ENCODE peak calls at places on chromosomes 12 and 14, in seven cellular contexts. One of them, this sample, is unnamed.

GRCh38 chr12:49346659-49347306 is at the start of gene DNAJC22:
- DNase-seq in AG09309: no peak
- DNase-seq in astrocyte of the cerebellum: no peak
- DNase-seq in transverse colon: peak; percentile 38
- DNase-seq in fibroblast of lung: no peak
- DNase-seq in AG04450: no peak
- DNase-seq in fibroblast of mammary gland: no peak
- DNase-seq in this sample: no peak

GRCh38 chr14:60242420-60242819 is 6.6 kb upstream of the PPM1A start:
- DNase-seq in transverse colon: no peak
- DNase-seq in fibroblast of mammary gland: no peak
- DNase-seq in AG04450: no peak
- DNase-seq in astrocyte of the cerebellum: no peak
- DNase-seq in fibroblast of lung: no peak
- DNase-seq in AG09309: no peak
- DNase-seq in this sample: no peak

GRCh38 chr12:80400591-80400991 is 43.4 kb upstream of the PTPRQ start:
- DNase-seq in fibroblast of mammary gland: no peak
- DNase-seq in transverse colon: no peak
- DNase-seq in astrocyte of the cerebellum: no peak
- DNase-seq in AG09309: no peak
- DNase-seq in fibroblast of lung: peak; percentile 34
- DNase-seq in AG04450: no peak
- DNase-seq in this sample: no peak

GRCh38 chr12:54565658-54566552 is 16.5 kb downstream of the PDE1B start:
- DNase-seq in transverse colon: no peak
- DNase-seq in fibroblast of lung: no peak
- DNase-seq in fibroblast of mammary gland: no peak
- DNase-seq in AG09309: no peak
- DNase-seq in AG04450: no peak
- DNase-seq in astrocyte of the cerebellum: no peak
- DNase-seq in this sample: no peak

GRCh38 chr12:80847575-80847974 is 90.2 kb downstream of the LIN7A start:
- DNase-seq in transverse colon: no peak
- DNase-seq in fibroblast of mammary gland: no peak
- DNase-seq in AG04450: no peak
- DNase-seq in AG09309: no peak
- DNase-seq in astrocyte of the cerebellum: no peak
- DNase-seq in fibroblast of lung: no peak
- DNase-seq in this sample: no peak

GRCh38 chr12:81465191-81465590 is 294.0 kb downstream of the PPFIA2 start:
- DNase-seq in AG09309: no peak
- DNase-seq in astrocyte of the cerebellum: no peak
- DNase-seq in fibroblast of lung: no peak
- DNase-seq in AG04450: no peak
- DNase-seq in transverse colon: no peak
- DNase-seq in fibroblast of mammary gland: no peak
- DNase-seq in this sample: no peak

GRCh38 chr12:22169281-22169824 is 123.3 kb downstream of the CMAS start:
- DNase-seq in astrocyte of the cerebellum: no peak
- DNase-seq in fibroblast of lung: no peak
- DNase-seq in AG04450: no peak
- DNase-seq in fibroblast of mammary gland: no peak
- DNase-seq in AG09309: no peak
- DNase-seq in transverse colon: no peak
- DNase-seq in this sample: no peak

GRCh38 chr14:100405752-100406455 is 82.8 kb downstream of the SLC25A47 start:
- DNase-seq in AG04450: no peak
- DNase-seq in fibroblast of mammary gland: no peak
- DNase-seq in AG09309: no peak
- DNase-seq in astrocyte of the cerebellum: no peak
- DNase-seq in fibroblast of lung: no peak
- DNase-seq in transverse colon: no peak
- DNase-seq in this sample: no peak

GRCh38 chr12:78703820-78704525 is 160.6 kb upstream of the SYT1 start:
- DNase-seq in AG04450: peak; percentile 48
- DNase-seq in transverse colon: no peak
- DNase-seq in AG09309: peak; percentile 80
- DNase-seq in astrocyte of the cerebellum: peak; percentile 72
- DNase-seq in fibroblast of lung: peak; percentile 69
- DNase-seq in fibroblast of mammary gland: peak; percentile 84
- DNase-seq in this sample: peak; percentile 91

GRCh38 chr12:1668833-1669543 is 21.9 kb upstream of the ADIPOR2 start:
- DNase-seq in transverse colon: no peak
- DNase-seq in astrocyte of the cerebellum: no peak
- DNase-seq in AG09309: no peak
- DNase-seq in fibroblast of mammary gland: no peak
- DNase-seq in fibroblast of lung: peak; percentile 76
- DNase-seq in AG04450: no peak
- DNase-seq in this sample: no peak

GRCh38 chr12:46983959-46984833 is 95.2 kb upstream of the PCED1B start:
- DNase-seq in fibroblast of lung: peak; percentile 75
- DNase-seq in fibroblast of mammary gland: peak; percentile 71
- DNase-seq in transverse colon: peak; percentile 23
- DNase-seq in AG04450: peak; percentile 29
- DNase-seq in astrocyte of the cerebellum: peak; percentile 31
- DNase-seq in AG09309: no peak
- DNase-seq in this sample: no peak

DNA sequence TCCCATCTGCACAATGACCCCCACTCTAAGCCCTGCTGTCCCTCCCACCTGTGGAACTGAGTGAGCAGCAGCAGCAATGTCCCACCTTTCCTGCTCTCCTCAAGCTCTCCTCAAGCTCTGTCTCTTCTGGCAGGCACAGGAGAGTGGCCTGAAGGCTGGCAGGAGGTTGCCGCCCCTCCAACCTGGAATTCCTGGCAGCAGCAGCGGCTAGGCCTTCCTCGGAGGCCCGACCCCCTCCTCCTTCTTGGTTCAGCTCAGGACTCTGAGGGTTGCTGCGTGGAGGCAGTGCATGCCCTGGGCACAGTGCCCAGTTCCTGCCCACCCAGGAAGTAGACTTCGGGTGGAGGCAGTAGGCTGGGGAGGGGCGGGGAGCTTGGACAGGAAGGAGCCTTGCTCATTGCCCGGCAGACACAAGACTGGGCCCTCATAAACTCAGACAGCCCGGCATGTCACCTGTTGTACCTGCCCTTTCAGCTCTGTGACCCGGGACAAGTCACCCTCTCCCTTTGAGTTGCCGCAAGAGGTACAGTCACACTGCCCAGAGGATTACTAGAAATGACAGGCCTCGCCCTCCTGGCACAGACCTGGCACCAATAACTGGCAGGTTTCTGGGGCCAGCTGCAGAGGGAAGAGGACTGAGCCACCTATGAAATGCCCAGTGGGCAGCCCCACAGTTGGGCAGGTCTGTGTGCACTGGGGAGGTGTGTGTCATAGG is 2.1 kb upstream of the SERPINA1 start:
- DNase-seq in fibroblast of lung: no peak
- DNase-seq in fibroblast of mammary gland: no peak
- DNase-seq in AG04450: no peak
- DNase-seq in AG09309: no peak
- DNase-seq in astrocyte of the cerebellum: no peak
- DNase-seq in transverse colon: peak; percentile 86
- DNase-seq in this sample: no peak
- H3K4me3 ChIP-seq in fibroblast of lung: no peak overlapping the region
- H3K4me3 ChIP-seq in fibroblast of mammary gland: no peak overlapping the region
- H3K4me3 ChIP-seq in AG04450: no peak overlapping the region
- H3K4me3 ChIP-seq in AG09309: no peak overlapping the region
- H3K4me3 ChIP-seq in astrocyte of the cerebellum: no peak overlapping the region
- H3K4me3 ChIP-seq in transverse colon: no peak overlapping the region
- H3K4me3 ChIP-seq in this sample: no peak overlapping the region

GRCh38 chr12:13087766-13088165 is 15.7 kb downstream of the GSG1 start:
- DNase-seq in astrocyte of the cerebellum: no peak
- DNase-seq in transverse colon: no peak
- DNase-seq in fibroblast of lung: no peak
- DNase-seq in AG04450: no peak
- DNase-seq in AG09309: no peak
- DNase-seq in fibroblast of mammary gland: no peak
- DNase-seq in this sample: no peak

GRCh38 chr12:13090054-13090453 is 13.4 kb downstream of the GSG1 start:
- DNase-seq in AG04450: no peak
- DNase-seq in transverse colon: no peak
- DNase-seq in astrocyte of the cerebellum: no peak
- DNase-seq in fibroblast of lung: no peak
- DNase-seq in fibroblast of mammary gland: no peak
- DNase-seq in AG09309: no peak
- DNase-seq in this sample: no peak

GRCh38 chr12:13085968-13086686 is 17.3 kb downstream of the GSG1 start:
- DNase-seq in AG09309: no peak
- DNase-seq in fibroblast of mammary gland: no peak
- DNase-seq in fibroblast of lung: no peak
- DNase-seq in astrocyte of the cerebellum: no peak
- DNase-seq in transverse colon: no peak
- DNase-seq in AG04450: no peak
- DNase-seq in this sample: no peak

GRCh38 chr12:13091831-13092230 is 11.6 kb downstream of the GSG1 start:
- DNase-seq in transverse colon: no peak
- DNase-seq in astrocyte of the cerebellum: no peak
- DNase-seq in AG09309: no peak
- DNase-seq in fibroblast of mammary gland: no peak
- DNase-seq in AG04450: no peak
- DNase-seq in fibroblast of lung: no peak
- DNase-seq in this sample: no peak

GRCh38 chr12:13088503-13088902 is 15.0 kb downstream of the GSG1 start:
- DNase-seq in AG09309: no peak
- DNase-seq in transverse colon: no peak
- DNase-seq in AG04450: no peak
- DNase-seq in fibroblast of lung: no peak
- DNase-seq in astrocyte of the cerebellum: no peak
- DNase-seq in fibroblast of mammary gland: no peak
- DNase-seq in this sample: no peak
- H3K4me3 ChIP-seq in AG09309: no peak overlapping the region
- H3K4me3 ChIP-seq in transverse colon: no peak overlapping the region
- H3K4me3 ChIP-seq in AG04450: no peak overlapping the region
- H3K4me3 ChIP-seq in fibroblast of lung: no peak overlapping the region
- H3K4me3 ChIP-seq in astrocyte of the cerebellum: no peak overlapping the region
- H3K4me3 ChIP-seq in fibroblast of mammary gland: no peak overlapping the region
- H3K4me3 ChIP-seq in this sample: no peak overlapping the region

DNA sequence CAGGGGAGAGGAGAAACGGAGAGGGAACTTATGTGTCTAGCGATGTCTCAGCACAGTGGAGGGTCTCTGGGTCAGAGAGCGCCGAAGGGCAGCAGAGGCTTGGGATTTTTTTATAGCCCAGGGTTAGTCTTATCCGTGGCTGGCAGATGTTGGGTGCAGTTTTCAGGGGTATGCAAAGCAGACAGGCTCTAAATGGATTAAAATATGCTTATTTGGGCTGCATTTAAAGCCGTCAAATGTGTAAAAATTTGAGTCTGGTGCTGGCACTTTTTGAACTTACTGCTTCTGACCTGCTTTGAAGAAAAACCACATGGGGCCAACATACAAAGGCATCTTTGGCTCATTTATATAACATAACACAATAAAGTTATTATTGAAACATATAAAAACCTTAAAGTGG is 178.8 kb downstream of the ESR2 start:
- DNase-seq in fibroblast of lung: no peak
- DNase-seq in AG04450: no peak
- DNase-seq in AG09309: no peak
- DNase-seq in fibroblast of mammary gland: no peak
- DNase-seq in astrocyte of the cerebellum: no peak
- DNase-seq in transverse colon: no peak
- DNase-seq in this sample: no peak
- H3K4me3 ChIP-seq in fibroblast of lung: no peak overlapping the region
- H3K4me3 ChIP-seq in AG04450: no peak overlapping the region
- H3K4me3 ChIP-seq in AG09309: no peak overlapping the region
- H3K4me3 ChIP-seq in fibroblast of mammary gland: no peak overlapping the region
- H3K4me3 ChIP-seq in astrocyte of the cerebellum: no peak overlapping the region
- H3K4me3 ChIP-seq in transverse colon: no peak overlapping the region
- H3K4me3 ChIP-seq in this sample: no peak overlapping the region

GRCh38 chr12:57763881-57764661 is 2.8 kb downstream of the CYP27B1 start:
- DNase-seq in transverse colon: no peak
- DNase-seq in AG09309: no peak
- DNase-seq in astrocyte of the cerebellum: no peak
- DNase-seq in fibroblast of mammary gland: no peak
- DNase-seq in fibroblast of lung: no peak
- DNase-seq in AG04450: no peak
- DNase-seq in this sample: no peak
- H3K4me3 ChIP-seq in transverse colon: no peak overlapping the region
- H3K4me3 ChIP-seq in AG09309: no peak overlapping the region
- H3K4me3 ChIP-seq in astrocyte of the cerebellum: no peak overlapping the region
- H3K4me3 ChIP-seq in fibroblast of mammary gland: no peak overlapping the region
- H3K4me3 ChIP-seq in fibroblast of lung: no peak overlapping the region
- H3K4me3 ChIP-seq in AG04450: no peak overlapping the region
- H3K4me3 ChIP-seq in this sample: no peak overlapping the region

GRCh38 chr14:31207287-31207745 is 277 bp downstream of the HECTD1 start:
- DNase-seq in fibroblast of mammary gland: no peak
- DNase-seq in transverse colon: no peak
- DNase-seq in AG09309: peak; percentile 24
- DNase-seq in astrocyte of the cerebellum: no peak
- DNase-seq in AG04450: no peak
- DNase-seq in fibroblast of lung: no peak
- DNase-seq in this sample: no peak

GRCh38 chr14:31207746-31208545 is at the start of gene HECTD1:
- DNase-seq in AG09309: peak; percentile 58
- DNase-seq in fibroblast of mammary gland: peak; percentile 82
- DNase-seq in transverse colon: peak; percentile 93
- DNase-seq in AG04450: peak; percentile 59
- DNase-seq in astrocyte of the cerebellum: peak; percentile 89
- DNase-seq in fibroblast of lung: peak; percentile 89
- DNase-seq in this sample: peak; percentile 38

GRCh38 chr14:31205681-31206535 is 1.7 kb downstream of the HECTD1 start:
- DNase-seq in AG04450: peak; percentile 58
- DNase-seq in AG09309: peak; percentile 43
- DNase-seq in fibroblast of lung: peak; percentile 83
- DNase-seq in astrocyte of the cerebellum: no peak
- DNase-seq in transverse colon: no peak
- DNase-seq in fibroblast of mammary gland: peak; percentile 90
- DNase-seq in this sample: peak; percentile 49

GRCh38 chr14:31204593-31205534 is 2.7 kb downstream of the HECTD1 start:
- DNase-seq in AG09309: no peak
- DNase-seq in AG04450: no peak
- DNase-seq in astrocyte of the cerebellum: no peak
- DNase-seq in transverse colon: no peak
- DNase-seq in fibroblast of mammary gland: no peak
- DNase-seq in fibroblast of lung: peak; percentile 20
- DNase-seq in this sample: no peak

DNA sequence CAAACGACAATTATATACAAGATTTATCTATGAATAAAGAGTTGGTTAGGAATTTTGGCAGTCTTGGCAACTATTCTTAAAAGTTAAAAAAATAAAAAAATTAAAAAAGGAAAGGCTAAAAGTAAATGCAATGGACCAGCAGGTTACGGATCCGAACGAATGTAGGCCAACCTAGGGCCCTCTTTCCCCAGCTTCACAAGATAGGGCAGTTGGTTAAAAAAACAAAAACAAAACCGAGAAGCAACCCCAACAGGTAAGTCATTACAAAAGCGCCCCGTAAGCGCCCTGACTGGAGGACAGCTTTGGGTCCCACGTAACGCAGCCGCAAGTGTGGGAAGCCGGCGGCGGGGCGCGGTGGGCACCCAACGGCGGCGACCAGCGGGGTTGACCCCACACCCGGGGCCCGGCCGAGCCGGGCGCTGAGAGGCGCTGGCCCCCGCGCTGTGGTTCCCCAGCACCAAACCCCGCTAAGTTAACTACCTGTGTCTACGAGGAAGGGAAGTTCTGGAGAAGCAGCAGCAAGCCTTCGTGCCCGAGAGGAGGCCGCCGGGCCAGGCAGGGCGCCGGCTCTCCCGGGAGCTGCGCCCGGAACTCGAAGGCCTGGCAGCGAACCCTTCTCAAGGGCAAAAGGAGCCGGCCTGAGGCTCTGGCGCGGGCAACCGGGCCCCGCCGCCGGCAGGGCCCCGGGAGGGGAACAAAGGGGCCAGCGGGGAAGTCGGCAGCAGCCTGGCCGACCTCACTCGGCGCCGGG is 882 bp downstream of the HECTD1 start:
- DNase-seq in transverse colon: peak; percentile 47
- DNase-seq in astrocyte of the cerebellum: no peak
- DNase-seq in fibroblast of lung: peak; percentile 30
- DNase-seq in AG04450: no peak
- DNase-seq in AG09309: no peak
- DNase-seq in fibroblast of mammary gland: no peak
- DNase-seq in this sample: no peak
- H3K4me3 ChIP-seq in transverse colon: peak overlapping the region; percentile 85
- H3K4me3 ChIP-seq in astrocyte of the cerebellum: peak overlapping the region; percentile 85
- H3K4me3 ChIP-seq in fibroblast of lung: peak overlapping the region; percentile 86
- H3K4me3 ChIP-seq in AG04450: peak overlapping the region; percentile 79
- H3K4me3 ChIP-seq in AG09309: peak overlapping the region; percentile 77
- H3K4me3 ChIP-seq in fibroblast of mammary gland: peak overlapping the region; percentile 76
- H3K4me3 ChIP-seq in this sample: peak overlapping the region; percentile 83

This sample was measured in BJ.